ENCODE peak calls at places on chromosome 14, in seven cellular contexts. One of them, this sample, is unnamed.

GRCh38 chr14:94775082-94775874 is 5.4 kb upstream of the GSC start:
- DNase-seq in ascending aorta: no peak
- DNase-seq in Daoy: no peak
- DNase-seq in neural crest cell: no peak
- DNase-seq in NCI-H748 treated with DMSO at 0.1 percent for 48 hours: no peak
- DNase-seq in gastrocnemius medialis: no peak
- DNase-seq in H7: peak
- DNase-seq in this sample: no peak

GRCh38 chr14:86423212-86423611 is 893.3 kb downstream of the FLRT2 start:
- DNase-seq in ascending aorta: no peak
- DNase-seq in Daoy: no peak
- DNase-seq in neural crest cell: no peak
- DNase-seq in NCI-H748 treated with DMSO at 0.1 percent for 48 hours: no peak
- DNase-seq in gastrocnemius medialis: no peak
- DNase-seq in H7: no peak
- DNase-seq in this sample: no peak

GRCh38 chr14:75700295-75700694 is 39.2 kb downstream of the TTLL5 start:
- DNase-seq in ascending aorta: no peak
- DNase-seq in Daoy: no peak
- DNase-seq in neural crest cell: no peak
- DNase-seq in NCI-H748 treated with DMSO at 0.1 percent for 48 hours: no peak
- DNase-seq in gastrocnemius medialis: no peak
- DNase-seq in H7: no peak
- DNase-seq in this sample: no peak

GRCh38 chr14:64215978-64216377 is 78.2 kb downstream of the ESR2 start:
- DNase-seq in ascending aorta: no peak
- DNase-seq in Daoy: no peak
- DNase-seq in neural crest cell: no peak
- DNase-seq in NCI-H748 treated with DMSO at 0.1 percent for 48 hours: no peak
- DNase-seq in gastrocnemius medialis: peak
- DNase-seq in H7: no peak
- DNase-seq in this sample: no peak

GRCh38 chr14:25150934-25151790 is 101.2 kb upstream of the STXBP6 start:
- DNase-seq in ascending aorta: no peak
- DNase-seq in Daoy: peak
- DNase-seq in neural crest cell: no peak
- DNase-seq in NCI-H748 treated with DMSO at 0.1 percent for 48 hours: peak
- DNase-seq in gastrocnemius medialis: no peak
- DNase-seq in H7: peak
- DNase-seq in this sample: no peak

GRCh38 chr14:29805415-29806123 is 122.1 kb downstream of the PRKD1 start:
- DNase-seq in ascending aorta: no peak
- DNase-seq in Daoy: peak
- DNase-seq in neural crest cell: no peak
- DNase-seq in NCI-H748 treated with DMSO at 0.1 percent for 48 hours: no peak
- DNase-seq in gastrocnemius medialis: peak
- DNase-seq in H7: no peak
- DNase-seq in this sample: peak

GRCh38 chr14:80996049-80996901 is 40.9 kb downstream of the TSHR start:
- DNase-seq in ascending aorta: no peak
- DNase-seq in Daoy: peak
- DNase-seq in neural crest cell: peak
- DNase-seq in NCI-H748 treated with DMSO at 0.1 percent for 48 hours: peak
- DNase-seq in gastrocnemius medialis: peak
- DNase-seq in H7: peak
- DNase-seq in this sample: peak

GRCh38 chr14:59688224-59689170 is 111.9 kb upstream of the CCDC175 start:
- DNase-seq in ascending aorta: no peak
- DNase-seq in Daoy: peak
- DNase-seq in neural crest cell: peak
- DNase-seq in NCI-H748 treated with DMSO at 0.1 percent for 48 hours: peak
- DNase-seq in gastrocnemius medialis: no peak
- DNase-seq in H7: peak
- DNase-seq in this sample: no peak

GRCh38 chr14:101251812-101252442 is 309.4 kb upstream of the DIO3 start:
- DNase-seq in ascending aorta: no peak
- DNase-seq in Daoy: peak
- DNase-seq in neural crest cell: no peak
- DNase-seq in NCI-H748 treated with DMSO at 0.1 percent for 48 hours: no peak
- DNase-seq in gastrocnemius medialis: no peak
- DNase-seq in H7: peak
- DNase-seq in this sample: no peak

GRCh38 chr14:87052646-87053225 is 940.2 kb downstream of the GALC start:
- DNase-seq in ascending aorta: no peak
- DNase-seq in Daoy: no peak
- DNase-seq in neural crest cell: no peak
- DNase-seq in NCI-H748 treated with DMSO at 0.1 percent for 48 hours: no peak
- DNase-seq in gastrocnemius medialis: no peak
- DNase-seq in H7: no peak
- DNase-seq in this sample: no peak

GRCh38 chr14:100225169-100225568 is 13.8 kb upstream of the YY1 start:
- DNase-seq in ascending aorta: no peak
- DNase-seq in Daoy: no peak
- DNase-seq in neural crest cell: no peak
- DNase-seq in NCI-H748 treated with DMSO at 0.1 percent for 48 hours: no peak
- DNase-seq in gastrocnemius medialis: no peak
- DNase-seq in H7: no peak
- DNase-seq in this sample: no peak

GRCh38 chr14:99137001-99137700 is 134.8 kb downstream of the BCL11B start:
- DNase-seq in ascending aorta: no peak
- DNase-seq in Daoy: no peak
- DNase-seq in neural crest cell: no peak
- DNase-seq in NCI-H748 treated with DMSO at 0.1 percent for 48 hours: no peak
- DNase-seq in gastrocnemius medialis: no peak
- DNase-seq in H7: no peak
- DNase-seq in this sample: no peak

GRCh38 chr14:92748259-92749016 is at the start of gene LGMN:
- DNase-seq in ascending aorta: peak
- DNase-seq in Daoy: peak
- DNase-seq in neural crest cell: peak
- DNase-seq in NCI-H748 treated with DMSO at 0.1 percent for 48 hours: peak
- DNase-seq in gastrocnemius medialis: peak
- DNase-seq in H7: peak
- DNase-seq in this sample: peak

GRCh38 chr14:24095196-24096068 is 1.3 kb downstream of the PCK2 start:
- DNase-seq in ascending aorta: no peak
- DNase-seq in Daoy: peak
- DNase-seq in neural crest cell: no peak
- DNase-seq in NCI-H748 treated with DMSO at 0.1 percent for 48 hours: no peak
- DNase-seq in gastrocnemius medialis: peak
- DNase-seq in H7: peak
- DNase-seq in this sample: no peak